ENCODE peak calls at places on chromosomes 6 and 20, in seven cellular contexts. S is foreskin keratinocyte, D is suprapubic skin, Y is heart right ventricle, X is upper lobe of right lung, Q is pancreas, J is endothelial cell. C is an unnamed sample.

GRCh38 chr6:35487653-35488516 is 9.0 kb downstream of the TEAD3 start:
- DNase-seq in S (no peak), D (no peak), Y (no peak), X (peak), Q (no peak), J (no peak), C (no peak)

GRCh38 chr6:120211955-120212792 is 862.6 kb upstream of the MAN1A1 start:
- DNase-seq in S (peak), D (no peak), Y (no peak), X (no peak), Q (no peak), J (no peak), C (no peak)

GRCh38 chr6:39093167-39093708 is 21.7 kb downstream of the SAYSD1 start:
- DNase-seq in S (no peak), D (no peak), Y (no peak), X (no peak), Q (no peak), J (no peak), C (no peak)

GRCh38 chr6:2806664-2807063 is 35.0 kb downstream of the SERPINB1 start:
- DNase-seq in S (no peak), D (no peak), Y (no peak), X (no peak), Q (no peak), J (no peak), C (no peak)

GRCh38 chr20:31674895-31675827 is 37.4 kb downstream of the COX4I2 start:
- DNase-seq in S (peak), D (peak), Y (peak), X (peak), Q (no peak), J (peak), C (no peak)

GRCh38 chr6:84866715-84867114 is 102.3 kb upstream of the TBX18 start:
- DNase-seq in S (no peak), D (no peak), Y (no peak), X (no peak), Q (no peak), J (no peak), C (no peak)

GRCh38 chr6:33807606-33808005 is 3.8 kb upstream of the MLN start:
- DNase-seq in S (no peak), D (no peak), Y (no peak), X (no peak), Q (no peak), J (no peak), C (no peak)

GRCh38 chr20:8527998-8528397 is 395.9 kb downstream of the PLCB1 start:
- DNase-seq in S (peak), D (no peak), Y (no peak), X (no peak), Q (no peak), J (no peak), C (no peak)

GRCh38 chr6:150579611-150580010 is 20.1 kb upstream of the PLEKHG1 start:
- DNase-seq in S (no peak), D (no peak), Y (no peak), X (no peak), Q (no peak), J (no peak), C (no peak)

GRCh38 chr6:57822896-57823358 is 505.5 kb downstream of the PRIM2 start:
- DNase-seq in S (peak), D (no peak), Y (no peak), X (no peak), Q (no peak), J (no peak), C (no peak)

GRCh38 chr6:90110971-90111370 is 185.7 kb downstream of the BACH2 start:
- DNase-seq in S (no peak), D (no peak), Y (no peak), X (no peak), Q (no peak), J (no peak), C (no peak)

GRCh38 chr20:50285376-50286173 is 94.9 kb downstream of the CEBPB start:
- DNase-seq in S (no peak), D (no peak), Y (no peak), X (no peak), Q (no peak), J (no peak), C (no peak)

GRCh38 chr6:113411006-113411405 is 446.1 kb upstream of the MARCKS start:
- DNase-seq in S (no peak), D (no peak), Y (no peak), X (no peak), Q (no peak), J (no peak), C (no peak)

GRCh38 chr6:113082691-113083090 is 735.6 kb downstream of the RFPL4B start:
- DNase-seq in S (no peak), D (no peak), Y (no peak), X (no peak), Q (no peak), J (no peak), C (no peak)

GRCh38 chr20:62394248-62395245 is 7.6 kb downstream of the RPS21 start:
- DNase-seq in S (no peak), D (no peak), Y (no peak), X (no peak), Q (no peak), J (no peak), C (no peak)

GRCh38 chr20:12978613-12979495 is 29.9 kb upstream of the SPTLC3 start:
- DNase-seq in S (no peak), D (no peak), Y (no peak), X (no peak), Q (no peak), J (no peak), C (no peak)

GRCh38 chr6:132736239-132736638 is 21.5 kb downstream of the VNN2 start:
- DNase-seq in S (peak), D (no peak), Y (no peak), X (no peak), Q (no peak), J (no peak), C (no peak)

GRCh38 chr6:13307508-13307995 is 20.8 kb downstream of the TBC1D7 start:
- DNase-seq in S (peak), D (no peak), Y (no peak), X (no peak), Q (no peak), J (no peak), C (no peak)

GRCh38 chr6:31037169-31037568 is 26.9 kb downstream of the MUC22 start:
- DNase-seq in S (no peak), D (no peak), Y (no peak), X (no peak), Q (no peak), J (no peak), C (no peak)

GRCh38 chr6:168526841-168527281 is 85.9 kb downstream of the SMOC2 start:
- DNase-seq in S (no peak), D (no peak), Y (peak), X (no peak), Q (peak), J (no peak), C (no peak)

GRCh38 chr6:1641391-1641790 is 31.7 kb downstream of the FOXC1 start:
- DNase-seq in S (peak), D (peak), Y (no peak), X (peak), Q (peak), J (no peak), C (no peak)

GRCh38 chr20:2820896-2821869 is 5.0 kb downstream of the TMEM239 start:
- DNase-seq in S (no peak), D (no peak), Y (no peak), X (peak), Q (no peak), J (no peak), C (no peak)

GRCh38 chr6:157999100-158000051 is 17.7 kb downstream of the SYNJ2 start:
- DNase-seq in S (no peak), D (no peak), Y (no peak), X (no peak), Q (peak), J (no peak), C (no peak)

GRCh38 chr20:513429-513828 is 30.2 kb downstream of the CSNK2A1 start:
- DNase-seq in S (no peak), D (no peak), Y (no peak), X (no peak), Q (no peak), J (no peak), C (no peak)

DNA sequence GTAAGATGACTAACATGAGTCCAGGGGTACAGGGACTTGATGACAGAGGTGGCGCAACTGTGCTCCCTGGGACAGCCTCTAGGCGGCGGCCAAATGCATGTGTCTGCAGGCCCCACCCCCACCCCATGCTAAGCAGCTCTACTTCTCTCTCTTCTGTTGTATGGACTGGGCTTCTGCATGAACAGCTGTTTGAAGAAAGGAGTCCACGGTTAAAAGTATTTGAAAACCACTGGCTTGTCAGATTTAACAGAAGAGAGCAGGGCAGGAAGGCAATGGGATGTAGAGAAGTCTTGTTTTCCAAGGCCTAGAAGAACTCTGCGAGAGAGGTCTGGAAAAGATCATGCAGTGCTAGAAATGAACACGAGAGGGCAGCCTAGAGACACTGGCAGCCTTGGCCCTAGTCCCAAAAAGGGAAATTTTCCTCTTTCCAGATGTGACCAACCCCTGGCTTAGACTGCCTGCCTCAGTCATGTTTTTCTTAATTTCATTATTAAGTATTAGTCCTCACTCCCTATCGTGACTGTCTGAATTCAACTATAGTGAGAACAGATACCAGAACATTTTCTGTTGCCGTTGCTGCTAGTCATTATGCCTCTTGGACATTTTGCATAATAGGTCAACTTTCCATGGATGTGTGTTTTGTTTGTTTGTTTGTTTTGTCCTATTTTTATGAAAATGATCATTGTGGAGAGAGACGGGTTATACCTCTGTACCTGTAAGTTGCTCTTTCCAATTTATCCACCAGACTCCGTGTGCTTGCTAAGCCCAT is 265.0 kb downstream of the ADGRG6 start:
- DNase-seq in S (peak), D (no peak), Y (peak), X (no peak), Q (peak), J (peak), C (no peak)
- TF ChIP-seq CTCF in S (peak), D (peak), Y (peak), X (peak), Q (peak), J (peak), C (peak)

GRCh38 chr6:142551145-142551811 is 249.5 kb downstream of the ADGRG6 start:
- DNase-seq in S (peak), D (no peak), Y (no peak), X (peak), Q (no peak), J (no peak), C (peak)
- TF ChIP-seq CTCF in S (peak), D (no peak), Y (no peak), X (no peak), Q (no peak), J (no peak), C (peak)

GRCh38 chr6:147724454-147724853 is 216.0 kb downstream of the SAMD5 start:
- DNase-seq in S (no peak), D (no peak), Y (no peak), X (no peak), Q (no peak), J (no peak), C (no peak)
- TF ChIP-seq CTCF in S (no peak), D (no peak), Y (no peak), X (no peak), Q (no peak), J (no peak), C (no peak)

GRCh38 chr6:37640776-37641395 is 56.8 kb downstream of the MDGA1 start:
- DNase-seq in S (no peak), D (no peak), Y (no peak), X (no peak), Q (no peak), J (no peak), C (no peak)
- TF ChIP-seq CTCF in S (peak), D (no peak), Y (no peak), X (no peak), Q (no peak), J (no peak), C (no peak)

GRCh38 chr6:112039431-112039770 is 14.5 kb upstream of the CCN6 start:
- DNase-seq in S (no peak), D (no peak), Y (no peak), X (no peak), Q (no peak), J (no peak), C (no peak)
- TF ChIP-seq CTCF in S (no peak), D (no peak), Y (no peak), X (no peak), Q (no peak), J (no peak), C (no peak)

DNA sequence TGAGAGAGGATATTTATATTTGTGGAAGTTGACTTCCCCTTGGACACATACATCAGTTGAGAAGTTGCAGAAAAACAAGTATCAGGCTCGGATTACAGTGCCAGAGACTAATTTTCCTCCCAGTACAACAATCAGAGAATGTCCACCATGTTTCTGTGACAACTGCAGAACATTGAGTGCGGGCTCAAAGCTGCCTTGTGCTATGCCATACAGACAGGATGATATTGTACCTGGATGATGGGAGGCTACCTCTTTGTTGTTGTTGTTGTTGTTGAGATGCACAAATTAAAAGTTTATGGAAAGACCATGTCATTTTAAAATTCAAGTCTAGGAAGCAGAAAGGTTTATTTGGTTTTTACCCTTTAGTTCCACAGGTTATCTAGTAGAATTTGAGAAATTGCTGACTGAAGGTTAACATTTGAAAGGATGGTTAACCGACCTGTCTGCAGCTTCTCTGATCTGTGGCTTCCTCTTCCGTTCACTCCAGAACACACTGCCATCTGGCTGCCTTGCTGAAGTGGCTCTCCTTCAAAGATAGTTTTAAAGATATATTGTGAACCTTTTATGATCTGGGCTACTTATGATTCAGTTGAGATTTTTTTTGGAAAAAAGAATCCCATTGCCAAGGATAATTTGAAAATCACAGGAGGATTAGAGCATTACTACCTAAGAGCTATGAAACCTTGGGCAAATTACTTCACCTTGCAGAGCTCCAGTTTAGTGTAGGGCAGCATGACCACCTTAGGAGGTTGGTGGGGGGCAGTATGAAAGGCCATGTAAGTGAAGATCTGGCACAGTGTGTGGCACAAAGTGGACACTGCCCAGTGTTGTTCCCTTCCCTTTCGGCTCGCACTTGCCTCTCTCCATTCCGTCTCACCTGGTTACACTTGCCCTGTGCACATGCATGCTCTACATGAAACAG is 15.9 kb downstream of the TMEM200A start:
- DNase-seq in S (no peak), D (no peak), Y (no peak), X (no peak), Q (no peak), J (no peak), C (no peak)
- TF ChIP-seq CTCF in S (peak), D (no peak), Y (no peak), X (peak), Q (no peak), J (no peak), C (no peak)

DNA sequence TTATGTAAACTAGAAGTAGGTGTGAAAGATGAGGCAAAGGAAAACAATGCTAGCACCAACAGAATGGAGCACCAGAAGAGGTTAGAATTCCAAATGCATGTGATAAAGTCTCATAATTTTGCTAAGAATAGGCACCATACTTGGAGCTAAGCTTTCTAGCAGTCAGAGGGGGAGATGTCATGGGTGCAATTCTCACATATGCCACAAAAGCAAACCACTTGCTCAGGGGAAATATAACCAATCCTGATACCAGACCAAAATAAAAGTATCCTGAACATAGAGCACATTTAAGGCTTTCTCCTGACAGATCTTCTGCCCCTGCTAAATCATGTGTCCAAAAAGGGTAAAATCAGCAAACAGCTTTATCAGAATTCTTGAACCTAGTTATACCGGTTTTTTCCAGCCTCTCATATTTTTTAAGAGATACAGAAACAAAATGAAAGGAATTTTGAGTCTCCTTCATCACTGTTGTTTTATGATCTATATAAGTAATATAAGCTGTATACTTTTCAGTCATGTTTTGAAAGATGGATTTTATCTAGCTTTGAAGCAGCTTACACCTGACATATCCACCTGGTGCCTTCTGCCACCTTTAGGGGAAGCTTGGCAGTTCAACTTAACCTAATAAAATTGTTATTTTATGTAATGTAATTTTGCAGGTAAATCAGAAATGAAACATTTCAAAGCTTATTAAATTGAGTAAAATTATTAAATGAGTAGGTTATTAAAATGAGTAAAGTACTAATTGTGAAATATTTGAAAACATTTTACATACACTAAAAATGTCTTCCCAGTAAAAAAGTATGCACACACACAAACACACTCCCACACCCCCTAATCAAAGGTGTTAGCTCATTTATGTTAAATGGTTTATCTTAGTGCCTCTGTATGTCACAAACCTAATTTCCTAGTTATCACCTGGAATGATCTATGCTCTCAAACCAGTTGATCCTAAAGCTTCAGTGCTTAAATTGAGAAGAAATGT is 2.8 kb downstream of the SPO11 start:
- DNase-seq in S (no peak), D (no peak), Y (no peak), X (no peak), Q (no peak), J (no peak), C (no peak)
- TF ChIP-seq CTCF in S (peak), D (no peak), Y (no peak), X (no peak), Q (no peak), J (peak), C (peak)

C was measured in kidney epithelial cell.